ENCODE peak calls at places on chromosomes 2 and 18, in eight cellular contexts. O, M, I, J, F, W, K and V are unnamed samples.

GRCh38 chr2:3406501-3406900 is 27.0 kb downstream of the TRAPPC12 start:
- DNase-seq in K (no peak), O (no peak), M (no peak), F (no peak), J (no peak), I (no peak), W (peak), V (no peak)

GRCh38 chr2:173171924-173172643 is 96.4 kb downstream of the MAP3K20 start:
- DNase-seq in J (peak), M (no peak), I (no peak), O (no peak), F (no peak), W (no peak), K (no peak), V (no peak)

GRCh38 chr2:42908538-42909200 is 116.3 kb upstream of the HAAO start:
- DNase-seq in O (no peak), K (no peak), M (no peak), J (peak), F (no peak), I (no peak), W (no peak), V (no peak)

GRCh38 chr2:105447476-105447875 is 48.6 kb upstream of the FHL2 start:
- DNase-seq in K (no peak), I (no peak), M (peak), J (peak), O (no peak), F (no peak), W (no peak), V (no peak)

GRCh38 chr2:140454717-140455116 is 1674.5 kb upstream of the NXPH2 start:
- DNase-seq in M (peak), K (no peak), F (no peak), I (no peak), W (no peak), J (peak), O (no peak), V (no peak)

GRCh38 chr18:55320399-55321255 is 267.4 kb downstream of the TCF4 start:
- DNase-seq in I (no peak), J (peak), W (no peak), K (peak), F (no peak), M (no peak), O (no peak), V (no peak)

GRCh38 chr2:109271920-109272319 is 142.9 kb downstream of the SH3RF3 start:
- DNase-seq in K (no peak), M (no peak), O (no peak), F (no peak), W (no peak), I (no peak), J (no peak), V (no peak)

GRCh38 chr18:42392416-42392815 is 437.4 kb downstream of the PIK3C3 start:
- DNase-seq in I (no peak), W (no peak), O (no peak), F (no peak), M (no peak), K (peak), J (no peak), V (no peak)

GRCh38 chr18:39960545-39960944 is 1994.5 kb upstream of the PIK3C3 start:
- DNase-seq in I (no peak), O (no peak), W (no peak), K (no peak), J (peak), F (no peak), M (peak), V (no peak)

GRCh38 chr2:95025406-95026319 is at the start of gene MAL:
- DNase-seq in I (peak), F (peak), W (no peak), K (peak), J (no peak), M (no peak), O (no peak), V (no peak)

GRCh38 chr2:101883860-101884259 is 107.9 kb upstream of the IL1R2 start:
- DNase-seq in F (peak), K (peak), M (peak), J (peak), I (no peak), O (peak), W (no peak), V (no peak)

GRCh38 chr2:70785137-70785911 is 5.1 kb downstream of the FIGLA start:
- DNase-seq in O (peak), F (peak), K (peak), I (no peak), W (no peak), M (peak), J (no peak), V (no peak)

GRCh38 chr2:120132190-120132589 is 91.0 kb downstream of the TMEM185B start:
- DNase-seq in K (no peak), O (no peak), J (peak), I (no peak), W (no peak), F (no peak), M (no peak), V (no peak)

GRCh38 chr2:69010437-69011194 is 2.4 kb upstream of the ANTXR1 start:
- DNase-seq in K (no peak), W (no peak), I (no peak), F (no peak), J (no peak), O (no peak), M (peak), V (no peak)

GRCh38 chr2:101435011-101435862 is 39.7 kb downstream of the RFX8 start:
- DNase-seq in J (peak), F (no peak), K (no peak), W (no peak), I (no peak), O (no peak), M (no peak), V (no peak)

GRCh38 chr2:138767101-138767500 is 13.1 kb downstream of the NXPH2 start:
- DNase-seq in F (no peak), K (no peak), O (no peak), M (no peak), J (no peak), I (no peak), W (no peak), V (no peak)

GRCh38 chr2:192194866-192195547 is at the start of gene TMEFF2:
- DNase-seq in K (peak), W (peak), M (peak), F (peak), I (peak), O (peak), J (peak), V (peak)

GRCh38 chr2:182148344-182148743 is 162.7 kb downstream of the PPP1R1C start:
- DNase-seq in M (peak), W (no peak), K (no peak), J (no peak), O (no peak), I (no peak), F (no peak), V (no peak)

GRCh38 chr2:185202416-185202815 is 536.2 kb upstream of the FSIP2 start:
- DNase-seq in W (no peak), F (no peak), O (no peak), J (no peak), K (no peak), I (no peak), M (no peak), V (no peak)

GRCh38 chr2:154130821-154131220 is 259.1 kb downstream of the GALNT13 start:
- DNase-seq in K (no peak), W (no peak), I (no peak), M (no peak), F (no peak), O (no peak), J (no peak), V (no peak)

GRCh38 chr18:22167091-22167470 is 2.3 kb upstream of the GATA6 start:
- DNase-seq in K (no peak), I (no peak), J (no peak), F (no peak), W (peak), M (no peak), O (no peak), V (peak)

GRCh38 chr2:150883521-150883895 is 378.2 kb downstream of the RBM43 start:
- DNase-seq in F (no peak), J (no peak), M (no peak), I (no peak), K (no peak), W (no peak), O (no peak), V (no peak)

GRCh38 chr2:47269316-47270232 is 114.5 kb upstream of the STPG4 start:
- DNase-seq in O (no peak), J (peak), F (no peak), W (no peak), I (no peak), K (no peak), M (peak), V (peak)

GRCh38 chr18:28794459-28795245 is 617.7 kb upstream of the CDH2 start:
- DNase-seq in O (no peak), M (peak), I (no peak), J (peak), K (no peak), F (no peak), W (no peak), V (no peak)

GRCh38 chr2:106158871-106159270 is 35.2 kb downstream of the UXS1 start:
- DNase-seq in M (no peak), J (no peak), F (no peak), I (no peak), K (no peak), O (no peak), W (no peak), V (no peak)

GRCh38 chr2:3181416-3182010 is 196.1 kb downstream of the EIPR1 start:
- DNase-seq in F (no peak), I (no peak), K (no peak), W (peak), M (no peak), J (no peak), O (no peak), V (no peak)

GRCh38 chr2:127961729-127962128 is 66.1 kb downstream of the SAP130 start:
- DNase-seq in F (no peak), W (no peak), K (no peak), M (no peak), O (no peak), J (no peak), I (no peak), V (no peak)

GRCh38 chr18:13219576-13219975 is 1.0 kb downstream of the LDLRAD4 start:
- DNase-seq in K (no peak), W (no peak), F (peak), J (no peak), O (no peak), M (no peak), I (no peak), V (no peak)